ENCODE peak calls at places on chromosomes 13 and 19, in four cellular contexts. M is A549, H is HepG2, L is K562. K is an unnamed sample.

GRCh38 chr13:109547942-109548860 is 238.2 kb downstream of the IRS2 start:
- DNase-seq in M (no peak), H (no peak), L (no peak), K (no peak)

GRCh38 chr13:37313383-37313782 is 207.9 kb upstream of the CSNK1A1L start:
- DNase-seq in M (no peak), H (no peak), L (no peak), K (no peak)

GRCh38 chr13:50127017-50127725 is 111.9 kb downstream of the KCNRG start:
- DNase-seq in M (no peak), H (no peak), L (no peak), K (peak)

GRCh38 chr13:109256866-109257760 is 529.3 kb downstream of the IRS2 start:
- DNase-seq in M (peak), H (peak), L (no peak), K (no peak)

GRCh38 chr13:114031631-114032030 is 57.8 kb upstream of the C13orf46 start:
- DNase-seq in M (no peak), H (no peak), L (no peak), K (no peak)

GRCh38 chr13:43377149-43377548 is 353.8 kb downstream of the DNAJC15 start:
- DNase-seq in M (no peak), H (no peak), L (no peak), K (no peak)

GRCh38 chr13:92384410-92384809 is 842.2 kb upstream of the GPC6 start:
- DNase-seq in M (no peak), H (no peak), L (no peak), K (no peak)

GRCh38 chr13:46498650-46499049 is 54.3 kb upstream of the LRCH1 start:
- DNase-seq in M (no peak), H (no peak), L (no peak), K (no peak)

GRCh38 chr19:13027557-13027956 is 32.3 kb downstream of the NFIX start:
- DNase-seq in M (no peak), H (no peak), L (no peak), K (no peak)

GRCh38 chr13:104594801-104595200 is 1528.6 kb upstream of the SLC10A2 start:
- DNase-seq in M (no peak), H (no peak), L (no peak), K (no peak)

GRCh38 chr13:33610471-33611015 is 207.4 kb upstream of the RFC3 start:
- DNase-seq in M (no peak), H (peak), L (no peak), K (peak)

GRCh38 chr19:50607874-50608785 is 31.6 kb downstream of the SYT3 start:
- DNase-seq in M (peak), H (peak), L (peak), K (peak)

GRCh38 chr19:4971424-4971793 is 2.5 kb downstream of the KDM4B start:
- DNase-seq in M (no peak), H (peak), L (peak), K (peak)

GRCh38 chr13:20729633-20730585 is 26.4 kb downstream of the IL17D start:
- DNase-seq in M (no peak), H (no peak), L (no peak), K (no peak)

GRCh38 chr13:40453666-40454030 is 212.8 kb downstream of the FOXO1 start:
- DNase-seq in M (no peak), H (no peak), L (no peak), K (no peak)

GRCh38 chr13:88979465-88980180 is 1308.5 kb downstream of the SLITRK5 start:
- DNase-seq in M (no peak), H (no peak), L (no peak), K (no peak)

GRCh38 chr13:89688908-89689307 is 1658.6 kb upstream of the MIR17HG start:
- DNase-seq in M (no peak), H (no peak), L (no peak), K (no peak)

GRCh38 chr13:44437356-44438233 is 64.0 kb downstream of the SERP2 start:
- DNase-seq in M (no peak), H (peak), L (no peak), K (no peak)

GRCh38 chr19:7200739-7201138 is 93.5 kb downstream of the INSR start:
- DNase-seq in M (no peak), H (no peak), L (no peak), K (no peak)

GRCh38 chr19:661427-662196 is 1.4 kb downstream of the RNF126 start:
- DNase-seq in M (no peak), H (no peak), L (peak), K (no peak)

GRCh38 chr13:60329221-60329983 is 67.6 kb upstream of the TDRD3 start:
- DNase-seq in M (no peak), H (peak), L (peak), K (peak)

GRCh38 chr19:51468545-51468920 is 9.8 kb upstream of the CEACAM18 start:
- DNase-seq in M (no peak), H (no peak), L (peak), K (no peak)

GRCh38 chr19:20077791-20078463 is at the start of gene ZNF90:
- DNase-seq in M (no peak), H (peak), L (peak), K (peak)

GRCh38 chr13:59587971-59588716 is 575.6 kb downstream of the DIAPH3 start:
- DNase-seq in M (no peak), H (no peak), L (no peak), K (no peak)

GRCh38 chr13:102317593-102317992 is 84.3 kb downstream of the FGF14 start:
- DNase-seq in M (no peak), H (no peak), L (no peak), K (no peak)

GRCh38 chr19:11887247-11887617 is 350 bp upstream of the ZNF69 start:
- DNase-seq in M (no peak), H (no peak), L (no peak), K (peak)

GRCh38 chr13:39129253-39129652 is 91.0 kb downstream of the NHLRC3 start:
- DNase-seq in M (no peak), H (no peak), L (no peak), K (no peak)

GRCh38 chr13:61410669-61411297 is 4.9 kb downstream of the PCDH20 start:
- DNase-seq in M (no peak), H (peak), L (peak), K (no peak)

GRCh38 chr19:33054623-33055022 is 10.1 kb downstream of the RHPN2 start:
- DNase-seq in M (no peak), H (no peak), L (no peak), K (no peak)

GRCh38 chr13:52155177-52155576 is 4.2 kb downstream of the NEK3 start:
- DNase-seq in M (no peak), H (no peak), L (no peak), K (no peak)

GRCh38 chr19:5897189-5897969 is 6.2 kb downstream of the NDUFA11 start:
- DNase-seq in M (no peak), H (no peak), L (no peak), K (peak)

GRCh38 chr19:47357788-47358680 is 8.9 kb downstream of the DHX34 start:
- DNase-seq in M (peak), H (peak), L (no peak), K (peak)

GRCh38 chr19:11142528-11143171 is 12.9 kb downstream of the SPC24 start:
- DNase-seq in M (peak), H (peak), L (peak), K (peak)

GRCh38 chr19:36577271-36577996 is 4.3 kb upstream of the ZNF529 start:
- DNase-seq in M (no peak), H (no peak), L (no peak), K (no peak)

GRCh38 chr13:46615888-46616531 is 63.0 kb downstream of the LRCH1 start:
- DNase-seq in M (no peak), H (no peak), L (no peak), K (no peak)

GRCh38 chr19:2867025-2867991 is at the start of gene ZNF556:
- DNase-seq in M (no peak), H (peak), L (peak), K (no peak)

GRCh38 chr19:48629297-48629598 is 7.9 kb downstream of the DBP start:
- DNase-seq in M (no peak), H (no peak), L (no peak), K (no peak)
- TF ChIP-seq NR3C1 in M (no peak), H (no peak), L (no peak), K (no peak)

GRCh38 chr13:110960219-110960618 is 45.4 kb upstream of the ANKRD10 start:
- DNase-seq in M (no peak), H (no peak), L (no peak), K (no peak)
- TF ChIP-seq NR3C1 in M (no peak), H (no peak), L (no peak), K (no peak)

GRCh38 chr19:48999481-49000325 is 6.0 kb downstream of the RUVBL2 start:
- DNase-seq in M (peak), H (no peak), L (peak), K (peak)
- TF ChIP-seq NR3C1 in M (no peak), H (no peak), L (no peak), K (no peak)

DNA sequence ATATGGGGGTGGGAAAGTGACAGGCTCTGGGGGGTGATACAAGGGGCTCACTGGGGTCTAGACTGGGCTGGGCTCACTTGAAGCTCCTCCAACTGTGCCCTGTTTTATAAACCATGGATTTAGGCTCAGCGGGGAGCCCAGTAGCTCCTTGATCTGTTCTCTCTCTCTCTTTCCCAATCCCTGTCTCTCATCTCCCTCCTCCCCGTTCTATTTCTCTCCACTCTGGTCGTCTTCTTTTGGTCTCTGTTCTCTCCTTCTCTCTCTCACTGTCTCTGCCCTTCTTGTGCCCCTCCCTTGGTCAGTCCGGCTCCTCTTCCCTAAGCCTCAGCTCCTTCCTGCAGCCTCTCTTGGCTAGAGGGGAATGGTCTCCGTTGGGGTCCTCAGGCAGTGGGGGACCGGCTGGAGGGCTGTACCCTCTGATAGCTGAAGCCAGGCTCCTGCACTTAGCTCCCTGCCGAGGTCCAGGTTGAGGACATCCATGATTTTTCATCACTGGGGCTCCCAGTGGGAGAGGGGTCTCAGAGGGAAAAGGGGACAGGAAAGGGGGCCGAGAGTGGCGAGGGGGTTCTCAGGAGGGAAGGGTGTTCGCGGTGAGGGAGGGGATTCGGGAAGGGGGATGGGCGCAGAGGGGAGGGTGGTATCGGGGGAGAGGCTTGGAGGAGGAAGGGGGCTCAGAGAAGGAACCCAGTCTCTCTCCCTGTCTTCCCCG is 8.5 kb downstream of the UNC13A start:
- DNase-seq in M (no peak), H (no peak), L (no peak), K (no peak)
- TF ChIP-seq NR3C1 in M (no peak), H (no peak), L (no peak), K (no peak)

DNA sequence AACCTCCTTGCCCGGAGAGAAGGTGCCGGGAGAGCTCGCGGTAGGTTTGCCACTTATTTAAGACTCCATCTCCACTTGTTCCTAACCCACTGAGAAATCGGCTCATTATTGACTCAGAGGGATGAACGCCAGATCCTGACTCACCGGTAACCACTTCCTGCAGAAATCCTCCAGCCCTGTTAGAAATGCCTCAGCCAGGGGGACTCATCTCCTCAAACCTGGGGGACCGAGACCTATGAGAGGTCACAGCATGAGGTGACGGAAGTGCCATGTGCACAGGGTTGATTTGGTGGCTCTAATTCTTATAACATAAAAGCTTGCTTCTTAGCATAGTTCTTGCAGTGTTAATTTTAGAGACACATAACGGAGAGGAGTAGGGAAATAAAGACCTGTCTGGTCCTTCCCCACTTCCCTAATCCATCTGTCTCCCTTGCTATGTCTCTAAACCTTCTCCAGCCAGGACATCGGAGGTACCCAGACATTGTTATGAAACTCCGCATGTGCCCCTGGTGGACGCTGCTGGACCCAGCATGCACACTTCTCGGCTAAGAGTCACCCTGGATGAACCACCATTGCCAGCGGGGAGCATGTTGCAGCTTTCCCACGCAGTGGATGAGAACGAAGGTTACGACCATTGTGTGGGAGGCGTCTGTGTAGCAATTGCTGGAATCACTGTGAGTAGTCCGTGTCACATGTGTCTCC is 158.9 kb downstream of the EFNB2 start:
- DNase-seq in M (peak), H (no peak), L (no peak), K (no peak)
- TF ChIP-seq NR3C1 in M (no peak), H (no peak), L (no peak), K (no peak)

GRCh38 chr19:15551183-15552004 is 43.1 kb downstream of the CYP4F22 start:
- DNase-seq in M (peak), H (peak), L (peak), K (peak)
- TF ChIP-seq NR3C1 in M (no peak), H (no peak), L (no peak), K (no peak)

GRCh38 chr19:16383584-16384161 is 59.0 kb downstream of the KLF2 start:
- DNase-seq in M (no peak), H (no peak), L (no peak), K (no peak)

GRCh38 chr19:16385821-16386220 is 61.2 kb downstream of the KLF2 start:
- DNase-seq in M (no peak), H (no peak), L (no peak), K (no peak)

GRCh38 chr19:16384688-16385087 is 60.1 kb downstream of the KLF2 start:
- DNase-seq in M (no peak), H (no peak), L (no peak), K (no peak)

GRCh38 chr19:16385296-16385695 is 60.7 kb downstream of the KLF2 start:
- DNase-seq in M (no peak), H (no peak), L (no peak), K (no peak)

GRCh38 chr19:16386619-16387240 is 62.1 kb downstream of the KLF2 start:
- DNase-seq in M (peak), H (peak), L (peak), K (peak)
- TF ChIP-seq NR3C1 in M (no peak), H (no peak), L (no peak), K (no peak)

DNA sequence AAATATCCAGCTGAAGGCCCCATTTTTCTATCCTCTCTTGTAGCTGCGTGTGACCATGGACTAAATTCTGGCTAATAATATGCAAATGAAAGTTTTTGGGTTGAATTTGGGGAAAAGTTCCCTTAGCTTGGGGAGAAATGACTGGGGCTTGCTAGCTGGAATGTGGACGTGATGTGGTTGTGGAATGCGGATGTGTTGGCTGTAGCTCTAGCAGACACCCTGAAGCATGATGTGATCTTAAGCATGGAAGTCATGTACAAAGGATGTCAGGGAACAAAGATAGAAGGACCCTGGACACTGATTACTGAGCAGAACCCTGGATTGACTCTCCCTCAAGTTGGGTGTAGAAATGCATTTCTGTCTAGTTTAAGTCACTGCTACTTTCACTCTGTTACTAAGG is 25.4 kb upstream of the SCEL start:
- DNase-seq in M (no peak), H (no peak), L (no peak), K (no peak)
- TF ChIP-seq NR3C1 in M (no peak), H (no peak), L (no peak), K (no peak)

K was measured in WTC11.